ENCODE peak calls at places on chromosome 6, in four cellular contexts. S is activated CD4-positive, CD25-positive, alpha-beta regulatory T cell; U is ovary; J is NCI-H1436. C is an unnamed sample.

GRCh38 chr6:112501705-112502104 is 154.6 kb downstream of the RFPL4B start:
- DNase-seq in J (peak), S (no peak), U (peak), C (no peak)

GRCh38 chr6:149316740-149317655 is 514 bp upstream of the TAB2 start:
- DNase-seq in U (peak), J (peak), S (peak), C (peak)

GRCh38 chr6:43436577-43437282 is 9.4 kb downstream of the ABCC10 start:
- DNase-seq in J (no peak), S (no peak), U (peak), C (no peak)

GRCh38 chr6:110814488-110815259 is 595 bp downstream of the CDK19 start:
- DNase-seq in S (peak), J (peak), U (peak), C (peak)

GRCh38 chr6:134217516-134218140 is 100.3 kb downstream of the SGK1 start:
- DNase-seq in U (no peak), S (no peak), J (no peak), C (no peak)

GRCh38 chr6:79574636-79575035 is 37.4 kb upstream of the LCA5 start:
- DNase-seq in S (no peak), U (no peak), J (no peak), C (no peak)

GRCh38 chr6:56729719-56730118 is 87.0 kb upstream of the DST start:
- DNase-seq in U (no peak), J (no peak), S (no peak), C (no peak)

GRCh38 chr6:14211596-14211961 is 94.0 kb downstream of the CD83 start:
- DNase-seq in S (peak), J (no peak), U (peak), C (peak)

GRCh38 chr6:166738361-166738760 is 111.3 kb upstream of the RPS6KA2 start:
- DNase-seq in S (no peak), J (no peak), U (no peak), C (no peak)

GRCh38 chr6:41780623-41781301 is at the start of gene PRICKLE4:
- DNase-seq in U (peak), J (no peak), S (no peak), C (peak)

GRCh38 chr6:32700391-32701040 is 34.1 kb upstream of the HLA-DQB1 start:
- DNase-seq in J (no peak), U (peak), S (no peak), C (peak)

GRCh38 chr6:145784683-145785082 is 29.9 kb downstream of the FBXO30 start:
- DNase-seq in J (no peak), U (no peak), S (no peak), C (no peak)

GRCh38 chr6:80508885-80509630 is 402.6 kb downstream of the BCKDHB start:
- DNase-seq in S (no peak), U (no peak), J (no peak), C (no peak)

GRCh38 chr6:135047324-135047723 is 7.3 kb downstream of the HBS1L start:
- DNase-seq in U (no peak), J (no peak), S (no peak), C (no peak)

GRCh38 chr6:13172294-13172693 is 156.0 kb downstream of the TBC1D7 start:
- DNase-seq in J (no peak), U (no peak), S (no peak), C (no peak)